ENCODE peak calls at places on chromosome X, in nine cellular contexts. D is lower lobe of right lung, T is tibial nerve, E is stomach, J is brain microvascular endothelial cell, G is left lung, K is tibial artery, O is left ventricle myocardium inferior, I is HL-60. S is an unnamed sample. For H3K27me3, the result is how much of the 10 kb centered on the place peaks cover.

GRCh38 chrX:78652971-78653822 is 5.9 kb downstream of the RTL3 start:
- DNase-seq in D (no peak), J (peak), G (no peak), E (no peak), K (no peak), O (no peak), T (no peak), I (peak), S (no peak)

GRCh38 chrX:53223955-53224859 is 800 bp downstream of the KDM5C start:
- DNase-seq in I (no peak), O (no peak), K (no peak), D (no peak), E (no peak), J (peak), T (no peak), G (no peak), S (no peak)

GRCh38 chrX:33808636-33809035 is 323.5 kb downstream of the FAM47A start:
- DNase-seq in D (no peak), E (no peak), I (no peak), G (no peak), O (no peak), K (no peak), T (no peak), J (no peak), S (no peak)

GRCh38 chrX:50888884-50889283 is 21.7 kb upstream of the BMP15 start:
- DNase-seq in T (no peak), E (no peak), D (no peak), K (no peak), G (no peak), I (no peak), O (no peak), J (no peak), S (no peak)

GRCh38 chrX:20477836-20478532 is 211.3 kb upstream of the RPS6KA3 start:
- DNase-seq in D (peak), E (no peak), O (no peak), I (no peak), G (peak), T (no peak), K (no peak), J (no peak), S (no peak)

GRCh38 chrX:50638123-50638522 is 167.5 kb upstream of the DGKK start:
- DNase-seq in G (no peak), I (no peak), D (peak), T (no peak), K (no peak), O (peak), E (no peak), J (no peak), S (no peak)

GRCh38 chrX:150032742-150033141 is 94.5 kb upstream of the EOLA2 start:
- DNase-seq in J (peak), D (no peak), G (no peak), E (no peak), O (no peak), I (no peak), K (no peak), T (no peak), S (no peak)

GRCh38 chrX:13520931-13521330 is 48.5 kb upstream of the EGFL6 start:
- DNase-seq in J (no peak), G (no peak), I (no peak), O (no peak), D (no peak), K (no peak), E (no peak), T (no peak), S (no peak)

GRCh38 chrX:16586371-16587112 is 63.4 kb upstream of the S100G start:
- DNase-seq in I (no peak), G (no peak), O (no peak), K (no peak), J (no peak), D (no peak), E (no peak), T (no peak), S (no peak)
- H3K27ac ChIP-seq in I (no peak), G (no peak), O (no peak), K (no peak), J (no peak), D (no peak), E (no peak), T (no peak), S (no peak)

GRCh38 chrX:17741123-17741511 is 3.8 kb downstream of the SCML1 start:
- DNase-seq in E (no peak), O (no peak), J (no peak), K (no peak), T (no peak), I (no peak), G (no peak), D (no peak), S (no peak)
- H3K27me3 ChIP-seq in E (under half), O (under half), J (under half), K (under half), T (under half), I (under half), G (under half), D (under half), S (under half)

GRCh38 chrX:70436380-70436779 is 8.3 kb upstream of the DLG3 start:
- DNase-seq in T (no peak), D (no peak), E (no peak), J (no peak), O (no peak), G (no peak), K (no peak), I (no peak), S (no peak)

GRCh38 chrX:70442224-70442623 is 2.4 kb upstream of the DLG3 start:
- DNase-seq in J (no peak), G (no peak), E (no peak), K (no peak), D (no peak), I (no peak), T (no peak), O (no peak), S (no peak)

GRCh38 chrX:70437011-70437410 is 7.6 kb upstream of the DLG3 start:
- DNase-seq in T (no peak), J (no peak), E (no peak), O (no peak), D (no peak), G (no peak), K (no peak), I (no peak), S (no peak)

GRCh38 chrX:70437921-70438665 is 6.5 kb upstream of the DLG3 start:
- DNase-seq in I (no peak), O (no peak), J (no peak), K (no peak), E (no peak), D (no peak), G (no peak), T (no peak), S (no peak)

DNA sequence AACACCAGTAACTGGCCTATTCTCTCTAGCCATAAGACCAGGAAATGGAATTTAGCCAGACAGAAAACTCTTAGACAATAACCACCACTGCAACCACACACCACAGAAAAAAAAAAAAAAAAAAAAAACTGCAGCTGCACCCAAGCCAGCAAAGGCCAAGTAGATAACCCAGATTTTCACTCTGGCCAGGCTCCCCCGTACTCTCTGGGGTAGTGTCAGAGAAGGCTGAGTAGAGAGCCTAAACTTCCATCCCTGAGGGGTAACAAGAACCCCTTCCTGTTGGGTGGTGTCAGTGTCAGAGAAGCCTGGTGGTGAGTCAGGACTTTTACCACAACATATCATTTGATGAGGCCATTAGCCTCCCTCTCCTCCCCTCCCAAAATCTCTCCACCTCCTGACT is 5.6 kb upstream of the DLG3 start:
- DNase-seq in G (no peak), D (no peak), O (no peak), J (no peak), E (no peak), T (no peak), K (no peak), I (no peak), S (no peak)
- H3K27ac ChIP-seq in G (no peak), D (no peak), O (no peak), J (no peak), E (no peak), T (no peak), K (no peak), I (no peak), S (no peak)

GRCh38 chrX:40147399-40148188 is 49.8 kb upstream of the BCOR start:
- DNase-seq in G (no peak), O (no peak), K (no peak), E (no peak), T (no peak), I (no peak), J (no peak), D (no peak), S (no peak)
- H3K27me3 ChIP-seq in G (under half), O (under half), K (under half), E (under half), T (under half), I (under half), J (under half), D (under half), S (under half)

GRCh38 chrX:39337461-39337860 is 536.2 kb downstream of the MID1IP1 start:
- DNase-seq in D (no peak), T (no peak), J (no peak), E (no peak), I (no peak), G (no peak), O (no peak), K (no peak), S (no peak)
- H3K27ac ChIP-seq in D (peak), T (peak), J (no peak), E (peak), I (no peak), G (no peak), O (peak), K (peak), S (peak)

S was measured in uterus.